ENCODE peak calls at places on chromosomes 11 and 22, in four cellular contexts. F, D, X and Q are unnamed samples.

GRCh38 chr11:61695917-61696316 is 15.7 kb downstream of the DAGLA start:
- DNase-seq in F (no peak), D (peak; percentile 81), X (no peak), Q (peak; percentile 52)

GRCh38 chr11:31824791-31825452 is 13.8 kb upstream of the PAX6 start:
- DNase-seq in F (no peak), D (no peak), X (no peak), Q (peak; percentile 22)

GRCh38 chr11:100932474-100933100 is 197.0 kb downstream of the PGR start:
- DNase-seq in F (no peak), D (peak; percentile 55), X (no peak), Q (peak; percentile 53)

GRCh38 chr11:75246673-75247350 is 6.2 kb downstream of the TPBGL start:
- DNase-seq in F (peak; percentile 15), D (no peak), X (no peak), Q (no peak)

GRCh38 chr11:120335596-120335927 is 651 bp upstream of the ARHGEF12 start:
- DNase-seq in F (no peak), D (peak; percentile 34), X (no peak), Q (no peak)

GRCh38 chr11:124108158-124108557 is 7.1 kb upstream of the VWA5A start:
- DNase-seq in F (peak; percentile 38), D (peak; percentile 15), X (no peak), Q (peak; percentile 80)

GRCh38 chr22:31443516-31443915 is 44.1 kb downstream of the DRG1 start:
- DNase-seq in F (no peak), D (no peak), X (no peak), Q (no peak)

GRCh38 chr11:80722616-80723015 is 1281.8 kb upstream of the TENM4 start:
- DNase-seq in F (no peak), D (no peak), X (no peak), Q (no peak)

GRCh38 chr11:69705246-69705856 is 1.5 kb upstream of the FGF19 start:
- DNase-seq in F (no peak), D (no peak), X (no peak), Q (no peak)

GRCh38 chr11:124899376-124900145 is 1.9 kb upstream of the ROBO4 start:
- DNase-seq in F (peak; percentile 48), D (no peak), X (no peak), Q (peak; percentile 41)

GRCh38 chr22:26669060-26669481 is 11.7 kb downstream of the MIAT start:
- DNase-seq in F (peak; percentile 76), D (peak; percentile 63), X (no peak), Q (peak; percentile 84)

GRCh38 chr11:12052676-12053605 is 44.5 kb upstream of the DKK3 start:
- DNase-seq in F (peak; percentile 57), D (no peak), X (no peak), Q (peak; percentile 77)

GRCh38 chr22:32951807-32952153 is 106.4 kb downstream of the SYN3 start:
- DNase-seq in F (no peak), D (no peak), X (no peak), Q (no peak)

GRCh38 chr11:96459751-96460150 is 69.9 kb downstream of the JRKL start:
- DNase-seq in F (no peak), D (no peak), X (no peak), Q (no peak)

GRCh38 chr11:128343870-128344269 is 243.5 kb downstream of the ETS1 start:
- DNase-seq in F (no peak), D (peak; percentile 41), X (no peak), Q (no peak)

GRCh38 chr11:210803-211180 is 3.3 kb downstream of the RIC8A start:
- DNase-seq in F (no peak), D (no peak), X (no peak), Q (no peak)

GRCh38 chr22:31748490-31748889 is 1.4 kb downstream of the PRR14L start:
- DNase-seq in F (no peak), D (no peak), X (no peak), Q (peak; percentile 25)

GRCh38 chr22:17115927-17116326 is 5.2 kb downstream of the TMEM121B start:
- DNase-seq in F (no peak), D (no peak), X (no peak), Q (no peak)

GRCh38 chr22:19896665-19897355 is 42.1 kb upstream of the GNB1L start:
- DNase-seq in F (no peak), D (no peak), X (no peak), Q (no peak)

GRCh38 chr11:15638386-15638787 is 523.7 kb downstream of the INSC start:
- DNase-seq in F (no peak), D (no peak), X (no peak), Q (no peak)

GRCh38 chr22:22546490-22546889 is 12.6 kb downstream of the PRAME start:
- DNase-seq in F (no peak), D (peak; percentile 8), X (no peak), Q (no peak)

GRCh38 chr11:82906236-82906635 is 4.7 kb downstream of the DDIAS start:
- DNase-seq in F (no peak), D (peak; percentile 43), X (no peak), Q (peak; percentile 22)

GRCh38 chr22:31049815-31050420 is 31.2 kb upstream of the SMTN start:
- DNase-seq in F (no peak), D (no peak), X (no peak), Q (no peak)

GRCh38 chr22:24698266-24698926 is 76.1 kb downstream of the PIWIL3 start:
- DNase-seq in F (no peak), D (no peak), X (no peak), Q (no peak)

GRCh38 chr11:33179431-33179830 is 18.2 kb upstream of the CSTF3 start:
- DNase-seq in F (no peak), D (no peak), X (no peak), Q (no peak)

GRCh38 chr22:24819941-24820461 is 14.0 kb downstream of the SGSM1 start:
- DNase-seq in F (no peak), D (no peak), X (no peak), Q (no peak)

GRCh38 chr11:64710418-64711137 is 12.4 kb downstream of the NRXN2 start:
- DNase-seq in F (no peak), D (peak; percentile 14), X (no peak), Q (peak; percentile 30)

GRCh38 chr11:116164843-116165242 is 607.9 kb downstream of the BUD13 start:
- DNase-seq in F (no peak), D (no peak), X (no peak), Q (no peak)
- H2BK15ac ChIP-seq in F (no peak overlapping the region), D (no peak overlapping the region), X (no peak overlapping the region), Q (no peak overlapping the region)

DNA sequence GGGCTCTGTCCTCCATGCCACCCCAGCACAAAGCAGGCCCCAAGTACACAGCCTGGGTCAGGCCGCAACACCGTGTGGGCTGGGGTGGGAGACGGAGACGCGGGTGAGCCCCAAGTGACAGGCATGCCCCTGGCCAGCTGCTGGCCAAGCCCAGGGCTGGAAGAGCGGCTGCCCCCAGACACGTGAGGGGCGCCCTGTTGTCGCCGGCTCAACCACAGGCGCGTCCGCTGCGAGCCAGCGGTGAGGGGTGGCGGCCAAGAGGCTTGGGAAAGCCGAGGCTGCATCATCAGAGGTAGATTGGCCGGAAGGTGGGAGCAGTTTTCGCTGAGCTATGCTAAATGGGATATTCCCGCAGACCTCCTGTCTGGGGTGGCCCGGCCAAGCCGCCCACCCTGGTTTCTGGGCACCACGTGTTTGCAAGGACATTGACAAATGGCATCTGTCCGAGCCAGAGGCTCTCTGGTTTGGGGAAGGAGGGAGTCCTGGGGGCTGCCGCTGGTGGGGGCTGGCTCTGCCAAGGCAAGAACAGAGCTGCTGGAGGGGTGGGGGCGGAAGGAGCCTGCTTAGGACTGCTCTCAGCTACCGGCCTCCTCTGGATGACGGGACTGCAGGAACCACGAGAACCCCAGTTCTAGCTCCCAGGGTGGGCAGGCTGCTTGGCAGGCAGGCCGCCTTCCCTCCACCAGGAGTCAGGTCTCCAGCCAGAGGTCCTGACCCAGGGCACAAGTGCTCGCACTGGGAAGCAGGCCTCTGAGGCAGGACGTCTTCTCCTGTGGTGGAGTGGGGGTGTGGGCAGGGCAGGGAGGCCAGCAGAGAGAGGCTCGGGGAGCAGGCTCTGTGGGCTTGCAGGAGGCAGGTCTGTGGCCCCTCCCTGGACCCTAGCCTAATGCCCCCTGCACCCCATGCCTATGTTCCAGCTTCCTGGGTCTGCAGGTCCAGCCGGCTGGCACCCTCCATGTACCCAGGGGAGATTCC is 552 bp downstream of the PRR33 start:
- DNase-seq in F (no peak), D (no peak), X (no peak), Q (no peak)
- H4K5ac ChIP-seq in F (no peak overlapping the region), D (no peak overlapping the region), X (no peak overlapping the region), Q (no peak overlapping the region)

DNA sequence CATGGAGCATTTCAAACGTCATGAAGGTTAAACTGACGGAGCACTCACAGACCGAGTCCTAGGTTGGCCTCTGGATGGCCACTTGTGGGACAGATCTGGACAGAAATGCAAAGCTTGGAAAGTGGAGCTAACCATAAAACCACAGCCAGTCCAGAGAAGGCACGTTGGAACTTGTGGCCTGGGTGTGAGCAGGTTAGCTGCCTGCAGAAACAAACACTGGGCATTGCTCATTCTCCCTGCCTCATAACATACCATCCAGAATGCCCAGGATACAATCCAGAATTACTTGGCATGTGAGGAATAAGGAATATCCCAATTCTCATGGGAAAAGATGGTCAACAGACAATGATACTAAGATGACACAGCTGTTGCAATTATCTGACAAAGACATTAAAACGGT is 1005.0 kb downstream of the TBC1D22A start:
- DNase-seq in F (no peak), D (no peak), X (no peak), Q (no peak)
- H2BK15ac ChIP-seq in F (no peak overlapping the region), D (no peak overlapping the region), X (no peak overlapping the region), Q (no peak overlapping the region)

GRCh38 chr11:73347067-73347466 is 29.1 kb upstream of the RELT start:
- DNase-seq in F (no peak), D (no peak), X (no peak), Q (no peak)
- H4K5ac ChIP-seq in F (no peak overlapping the region), D (no peak overlapping the region), X (no peak overlapping the region), Q (no peak overlapping the region)